ENCODE peak calls at places on chromosomes 2 and 18, in nine cellular contexts. O is fibroblast of the aortic adventitia, P is PC-9, W is MCF 10A, M is IMR-90, V is A549, K is HepG2, U is dorsolateral prefrontal cortex, I is H1. C is an unnamed sample.

GRCh38 chr18:13597068-13597467 is 129.3 kb downstream of the FAM210A start:
- DNase-seq in O (no peak), P (no peak), W (no peak), M (no peak), V (no peak), K (no peak), U (no peak), I (no peak), C (no peak)

GRCh38 chr18:37335337-37335736 is 230.3 kb downstream of the CELF4 start:
- DNase-seq in O (no peak), P (no peak), W (peak; percentile 11), M (no peak), V (peak; percentile 9), K (no peak), U (no peak), I (no peak), C (peak; percentile 31)

GRCh38 chr2:138170495-138170894 is 206.2 kb downstream of the HNMT start:
- DNase-seq in O (no peak), P (no peak), W (no peak), M (no peak), V (no peak), K (no peak), U (no peak), I (no peak), C (no peak)

GRCh38 chr2:232438951-232439757 is 16.8 kb upstream of the ALPI start:
- DNase-seq in O (peak; percentile 14), P (no peak), W (peak; percentile 43), M (no peak), V (peak; percentile 44), K (no peak), U (no peak), I (peak; percentile 71), C (peak; percentile 74)

GRCh38 chr18:70578480-70578879 is 289.6 kb downstream of the SOCS6 start:
- DNase-seq in O (no peak), P (no peak), W (peak; percentile 11), M (no peak), V (peak; percentile 3), K (peak; percentile 4), U (no peak), I (peak; percentile 95), C (peak; percentile 21)

GRCh38 chr2:176561706-176562105 is 292.5 kb downstream of the MTX2 start:
- DNase-seq in O (peak; percentile 9), P (no peak), W (no peak), M (peak; percentile 71), V (peak; percentile 33), K (no peak), U (no peak), I (no peak), C (no peak)

GRCh38 chr2:234363011-234363487 is 133.8 kb downstream of the ARL4C start:
- DNase-seq in O (peak; percentile 48), P (peak; percentile 99), W (peak; percentile 8), M (no peak), V (peak; percentile 98), K (peak; percentile 83), U (no peak), I (no peak), C (peak; percentile 10)

GRCh38 chr18:78766651-78767533 is 212.7 kb upstream of the SALL3 start:
- DNase-seq in O (no peak), P (no peak), W (no peak), M (no peak), V (no peak), K (no peak), U (no peak), I (no peak), C (no peak)

GRCh38 chr2:63399171-63399570 is 189.1 kb downstream of the WDPCP start:
- DNase-seq in O (no peak), P (no peak), W (no peak), M (no peak), V (no peak), K (no peak), U (no peak), I (no peak), C (no peak)

GRCh38 chr2:127086800-127087737 is 19.9 kb downstream of the BIN1 start:
- DNase-seq in O (peak; percentile 94), P (no peak), W (no peak), M (peak; percentile 88), V (no peak), K (no peak), U (no peak), I (peak; percentile 69), C (no peak)

GRCh38 chr2:85588218-85589044 is 4.2 kb downstream of the VAMP5 start:
- DNase-seq in O (no peak), P (no peak), W (no peak), M (no peak), V (no peak), K (no peak), U (no peak), I (no peak), C (no peak)

GRCh38 chr18:3367491-3368091 is 82.4 kb upstream of the TGIF1 start:
- DNase-seq in O (peak; percentile 74), P (peak; percentile 69), W (peak; percentile 26), M (peak; percentile 7), V (no peak), K (no peak), U (no peak), I (no peak), C (no peak)

GRCh38 chr2:198374375-198375072 is 570.1 kb downstream of the PLCL1 start:
- DNase-seq in O (peak; percentile 70), P (no peak), W (peak; percentile 77), M (peak; percentile 70), V (peak; percentile 66), K (peak; percentile 51), U (peak; percentile 73), I (peak; percentile 59), C (peak; percentile 52)

GRCh38 chr2:197760293-197760657 is 24.8 kb downstream of the BOLL start:
- DNase-seq in O (no peak), P (no peak), W (no peak), M (no peak), V (no peak), K (no peak), U (no peak), I (no peak), C (no peak)

GRCh38 chr2:126771094-126771493 is 115.1 kb downstream of the GYPC start:
- DNase-seq in O (no peak), P (no peak), W (no peak), M (no peak), V (no peak), K (no peak), U (no peak), I (no peak), C (no peak)

GRCh38 chr2:238427435-238428162 is 872 bp downstream of the ASB1 start:
- DNase-seq in O (peak; percentile 79), P (no peak), W (no peak), M (peak; percentile 15), V (no peak), K (no peak), U (no peak), I (no peak), C (no peak)

GRCh38 chr2:208363485-208363884 is 43.1 kb upstream of the PTH2R start:
- DNase-seq in O (peak; percentile 86), P (peak; percentile 65), W (peak; percentile 34), M (peak; percentile 85), V (peak; percentile 10), K (no peak), U (no peak), I (no peak), C (no peak)

GRCh38 chr2:149860276-149860921 is 272.8 kb upstream of the MMADHC start:
- DNase-seq in O (peak; percentile 98), P (no peak), W (no peak), M (peak; percentile 92), V (no peak), K (peak; percentile 39), U (no peak), I (no peak), C (no peak)

GRCh38 chr2:217331577-217332139 is 471.8 kb upstream of the TNP1 start:
- DNase-seq in O (peak; percentile 85), P (peak; percentile 99), W (peak; percentile 38), M (peak; percentile 82), V (peak; percentile 86), K (peak; percentile 99), U (no peak), I (no peak), C (peak; percentile 83)

DNA sequence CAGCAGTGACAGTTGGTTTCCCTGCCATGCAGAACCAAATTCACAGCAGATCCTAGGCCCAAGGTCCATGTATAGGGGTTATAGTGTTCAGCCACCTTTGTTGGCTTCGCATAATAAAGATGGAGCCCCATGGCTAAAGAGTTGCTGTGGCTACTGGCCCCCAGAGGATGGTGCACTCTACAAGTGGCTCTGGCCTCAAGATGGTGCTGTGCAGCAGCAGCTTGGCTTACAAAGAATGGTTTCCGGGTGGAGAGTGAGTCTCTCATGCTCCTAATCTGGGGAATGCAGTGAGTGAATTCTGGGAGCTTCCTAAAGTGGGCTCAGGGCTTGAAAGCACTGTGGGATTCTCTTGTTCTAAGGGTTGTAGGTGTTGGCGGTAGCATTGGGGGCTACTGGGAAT is 1199.7 kb downstream of the CNTNAP5 start:
- DNase-seq in O (no peak), P (no peak), W (no peak), M (no peak), V (peak; percentile 4), K (no peak), U (no peak), I (no peak), C (no peak)
- TF ChIP-seq CTCF in O (no peak), P (no peak), W (no peak), M (no peak), V (no peak), K (no peak), U (no peak), I (peak; percentile 63), C (no peak)

GRCh38 chr2:145524836-145525235 is 1004.9 kb upstream of the ZEB2 start:
- DNase-seq in O (peak; percentile 6), P (no peak), W (no peak), M (peak; percentile 17), V (no peak), K (no peak), U (no peak), I (no peak), C (no peak)

DNA sequence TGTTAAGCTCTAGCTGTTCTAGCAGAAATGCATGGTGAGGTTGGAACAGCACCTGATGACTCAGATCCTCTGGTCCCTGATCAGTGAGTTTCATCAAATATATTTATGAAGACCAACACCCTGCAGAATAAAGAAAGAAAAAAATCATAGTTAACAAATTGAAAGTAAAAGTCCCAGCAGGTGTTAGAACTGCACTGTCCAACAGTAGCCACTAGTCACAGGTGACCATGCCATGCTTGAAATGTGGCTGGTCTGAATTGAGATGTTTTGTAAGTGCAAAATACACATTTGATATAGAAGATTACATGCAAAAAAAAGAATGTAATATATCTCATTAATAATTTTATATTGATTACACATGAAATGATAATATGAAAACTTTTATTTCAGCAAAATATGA is 1010.7 kb upstream of the ZEB2 start:
- DNase-seq in O (peak; percentile 33), P (no peak), W (peak; percentile 3), M (no peak), V (no peak), K (no peak), U (no peak), I (no peak), C (no peak)
- TF ChIP-seq CTCF in O (no peak), P (no peak), W (no peak), M (no peak), V (no peak), K (no peak), U (no peak), I (no peak), C (no peak)

GRCh38 chr2:219279916-219280516 is 850 bp downstream of the DNAJB2 start:
- DNase-seq in O (no peak), P (no peak), W (no peak), M (no peak), V (no peak), K (no peak), U (no peak), I (no peak), C (no peak)
- TF ChIP-seq CTCF in O (no peak), P (no peak), W (no peak), M (no peak), V (no peak), K (peak; percentile 10), U (peak; percentile 1), I (no peak), C (peak; percentile 2)

GRCh38 chr2:167127135-167127534 is 238.9 kb downstream of the XIRP2 start:
- DNase-seq in O (peak; percentile 66), P (no peak), W (peak; percentile 47), M (peak; percentile 44), V (peak; percentile 23), K (peak; percentile 33), U (no peak), I (no peak), C (no peak)
- TF ChIP-seq CTCF in O (peak; percentile 42), P (peak; percentile 22), W (peak; percentile 27), M (peak; percentile 34), V (no peak), K (peak; percentile 36), U (no peak), I (no peak), C (peak; percentile 53)

C was measured in Calu3.